ENCODE peak calls at places on chromosomes 16 and 17, in nine cellular contexts. One of them, this sample, is unnamed.

GRCh38 chr16:57563487-57563750 is 21.0 kb downstream of the ADGRG5 start:
- DNase-seq in ureter: no peak
- DNase-seq in fibroblast of the conjunctiva: no peak
- DNase-seq in Caco-2: no peak
- DNase-seq in RPMI8226: no peak
- DNase-seq in CD4-positive, alpha-beta T cell: no peak
- DNase-seq in activated CD4-positive, alpha-beta T cell treated with anti-CD3 and anti-CD28 coated beads, Interleukin-2, amount 10 ng/mL, durations not matched to agents 7 days and 5 days: no peak
- DNase-seq in G401: no peak
- DNase-seq in type B pancreatic cell: no peak
- DNase-seq in this sample: no peak

GRCh38 chr16:31200821-31201510 is 1.6 kb downstream of the PYCARD start:
- DNase-seq in ureter: no peak
- DNase-seq in fibroblast of the conjunctiva: no peak
- DNase-seq in Caco-2: no peak
- DNase-seq in RPMI8226: peak
- DNase-seq in CD4-positive, alpha-beta T cell: peak
- DNase-seq in activated CD4-positive, alpha-beta T cell treated with anti-CD3 and anti-CD28 coated beads, Interleukin-2, amount 10 ng/mL, durations not matched to agents 7 days and 5 days: peak
- DNase-seq in G401: no peak
- DNase-seq in type B pancreatic cell: no peak
- DNase-seq in this sample: no peak

GRCh38 chr16:2904922-2905240 is 6.8 kb upstream of the FLYWCH1 start:
- DNase-seq in ureter: no peak
- DNase-seq in fibroblast of the conjunctiva: no peak
- DNase-seq in Caco-2: no peak
- DNase-seq in RPMI8226: no peak
- DNase-seq in CD4-positive, alpha-beta T cell: no peak
- DNase-seq in activated CD4-positive, alpha-beta T cell treated with anti-CD3 and anti-CD28 coated beads, Interleukin-2, amount 10 ng/mL, durations not matched to agents 7 days and 5 days: no peak
- DNase-seq in G401: no peak
- DNase-seq in type B pancreatic cell: no peak
- DNase-seq in this sample: no peak

GRCh38 chr16:58661199-58661830 is 23.3 kb downstream of the SLC38A7 start:
- DNase-seq in ureter: peak
- DNase-seq in fibroblast of the conjunctiva: peak
- DNase-seq in Caco-2: peak
- DNase-seq in RPMI8226: peak
- DNase-seq in CD4-positive, alpha-beta T cell: no peak
- DNase-seq in activated CD4-positive, alpha-beta T cell treated with anti-CD3 and anti-CD28 coated beads, Interleukin-2, amount 10 ng/mL, durations not matched to agents 7 days and 5 days: peak
- DNase-seq in G401: peak
- DNase-seq in type B pancreatic cell: no peak
- DNase-seq in this sample: peak

GRCh38 chr17:57747221-57748017 is 2.3 kb upstream of the CCDC182 start:
- DNase-seq in ureter: peak
- DNase-seq in fibroblast of the conjunctiva: peak
- DNase-seq in Caco-2: no peak
- DNase-seq in RPMI8226: peak
- DNase-seq in CD4-positive, alpha-beta T cell: peak
- DNase-seq in activated CD4-positive, alpha-beta T cell treated with anti-CD3 and anti-CD28 coated beads, Interleukin-2, amount 10 ng/mL, durations not matched to agents 7 days and 5 days: peak
- DNase-seq in G401: peak
- DNase-seq in type B pancreatic cell: no peak
- DNase-seq in this sample: peak

GRCh38 chr17:30340957-30341356 is 7.1 kb upstream of the TMIGD1 start:
- DNase-seq in ureter: no peak
- DNase-seq in fibroblast of the conjunctiva: no peak
- DNase-seq in Caco-2: no peak
- DNase-seq in RPMI8226: no peak
- DNase-seq in CD4-positive, alpha-beta T cell: no peak
- DNase-seq in activated CD4-positive, alpha-beta T cell treated with anti-CD3 and anti-CD28 coated beads, Interleukin-2, amount 10 ng/mL, durations not matched to agents 7 days and 5 days: no peak
- DNase-seq in G401: no peak
- DNase-seq in type B pancreatic cell: no peak
- DNase-seq in this sample: no peak

GRCh38 chr16:75323198-75323597 is 71.8 kb upstream of the BCAR1 start:
- DNase-seq in ureter: no peak
- DNase-seq in fibroblast of the conjunctiva: no peak
- DNase-seq in Caco-2: no peak
- DNase-seq in RPMI8226: no peak
- DNase-seq in CD4-positive, alpha-beta T cell: no peak
- DNase-seq in activated CD4-positive, alpha-beta T cell treated with anti-CD3 and anti-CD28 coated beads, Interleukin-2, amount 10 ng/mL, durations not matched to agents 7 days and 5 days: no peak
- DNase-seq in G401: no peak
- DNase-seq in type B pancreatic cell: no peak
- DNase-seq in this sample: no peak

GRCh38 chr16:76278976-76279375 is 1.8 kb downstream of the CNTNAP4 start:
- DNase-seq in ureter: no peak
- DNase-seq in fibroblast of the conjunctiva: peak
- DNase-seq in Caco-2: no peak
- DNase-seq in RPMI8226: peak
- DNase-seq in CD4-positive, alpha-beta T cell: no peak
- DNase-seq in activated CD4-positive, alpha-beta T cell treated with anti-CD3 and anti-CD28 coated beads, Interleukin-2, amount 10 ng/mL, durations not matched to agents 7 days and 5 days: no peak
- DNase-seq in G401: peak
- DNase-seq in type B pancreatic cell: no peak
- DNase-seq in this sample: no peak

GRCh38 chr17:39602533-39603303 is 5.0 kb downstream of the NEUROD2 start:
- DNase-seq in ureter: no peak
- DNase-seq in fibroblast of the conjunctiva: no peak
- DNase-seq in Caco-2: no peak
- DNase-seq in RPMI8226: no peak
- DNase-seq in CD4-positive, alpha-beta T cell: no peak
- DNase-seq in activated CD4-positive, alpha-beta T cell treated with anti-CD3 and anti-CD28 coated beads, Interleukin-2, amount 10 ng/mL, durations not matched to agents 7 days and 5 days: no peak
- DNase-seq in G401: peak
- DNase-seq in type B pancreatic cell: no peak
- DNase-seq in this sample: no peak

GRCh38 chr16:72068930-72069329 is 5.9 kb downstream of the HPR start:
- DNase-seq in ureter: no peak
- DNase-seq in fibroblast of the conjunctiva: no peak
- DNase-seq in Caco-2: no peak
- DNase-seq in RPMI8226: no peak
- DNase-seq in CD4-positive, alpha-beta T cell: no peak
- DNase-seq in activated CD4-positive, alpha-beta T cell treated with anti-CD3 and anti-CD28 coated beads, Interleukin-2, amount 10 ng/mL, durations not matched to agents 7 days and 5 days: no peak
- DNase-seq in G401: no peak
- DNase-seq in type B pancreatic cell: no peak
- DNase-seq in this sample: no peak

GRCh38 chr17:57724038-57724728 is 20.9 kb downstream of the CCDC182 start:
- DNase-seq in ureter: no peak
- DNase-seq in fibroblast of the conjunctiva: no peak
- DNase-seq in Caco-2: no peak
- DNase-seq in RPMI8226: peak
- DNase-seq in CD4-positive, alpha-beta T cell: no peak
- DNase-seq in activated CD4-positive, alpha-beta T cell treated with anti-CD3 and anti-CD28 coated beads, Interleukin-2, amount 10 ng/mL, durations not matched to agents 7 days and 5 days: no peak
- DNase-seq in G401: no peak
- DNase-seq in type B pancreatic cell: no peak
- DNase-seq in this sample: no peak

GRCh38 chr17:32995416-32995815 is 3.8 kb downstream of the SPACA3 start:
- DNase-seq in ureter: no peak
- DNase-seq in fibroblast of the conjunctiva: no peak
- DNase-seq in Caco-2: no peak
- DNase-seq in RPMI8226: no peak
- DNase-seq in CD4-positive, alpha-beta T cell: no peak
- DNase-seq in activated CD4-positive, alpha-beta T cell treated with anti-CD3 and anti-CD28 coated beads, Interleukin-2, amount 10 ng/mL, durations not matched to agents 7 days and 5 days: no peak
- DNase-seq in G401: no peak
- DNase-seq in type B pancreatic cell: no peak
- DNase-seq in this sample: no peak

GRCh38 chr16:24139282-24139681 is 116.9 kb upstream of the CACNG3 start:
- DNase-seq in ureter: no peak
- DNase-seq in fibroblast of the conjunctiva: no peak
- DNase-seq in Caco-2: no peak
- DNase-seq in RPMI8226: no peak
- DNase-seq in CD4-positive, alpha-beta T cell: no peak
- DNase-seq in activated CD4-positive, alpha-beta T cell treated with anti-CD3 and anti-CD28 coated beads, Interleukin-2, amount 10 ng/mL, durations not matched to agents 7 days and 5 days: no peak
- DNase-seq in G401: no peak
- DNase-seq in type B pancreatic cell: no peak
- DNase-seq in this sample: no peak